ENCODE peak calls at places on chromosomes 1 and 21, in seven cellular contexts. F, B, D, I, W, Q and N are unnamed samples.

GRCh38 chr1:99756598-99756997 is 9.8 kb downstream of the FRRS1 start:
- DNase-seq in D (no peak), I (no peak), B (peak; percentile 64), F (no peak), W (no peak), Q (peak; percentile 64), N (no peak)

GRCh38 chr21:45145146-45145545 is 70.8 kb downstream of the ADARB1 start:
- DNase-seq in F (no peak), W (no peak), Q (no peak), B (no peak), D (no peak), I (no peak), N (no peak)

GRCh38 chr21:41111681-41112080 is 56.3 kb upstream of the BACE2 start:
- DNase-seq in Q (no peak), I (no peak), D (no peak), F (no peak), B (no peak), W (no peak), N (no peak)

GRCh38 chr1:234725177-234726132 is 115.5 kb upstream of the IRF2BP2 start:
- DNase-seq in F (no peak), D (peak; percentile 63), Q (peak; percentile 28), W (peak; percentile 55), B (no peak), I (peak; percentile 62), N (no peak)

GRCh38 chr1:18998016-18998724 is 41.7 kb upstream of the IFFO2 start:
- DNase-seq in W (no peak), D (no peak), Q (no peak), B (peak; percentile 15), I (no peak), F (no peak), N (no peak)

GRCh38 chr1:37622131-37622530 is 12.6 kb downstream of the RSPO1 start:
- DNase-seq in D (no peak), F (no peak), I (no peak), B (no peak), W (no peak), Q (no peak), N (no peak)

GRCh38 chr21:33828083-33828482 is 87.5 kb downstream of the ATP5PO start:
- DNase-seq in F (no peak), B (no peak), I (no peak), D (no peak), Q (no peak), W (no peak), N (no peak)

GRCh38 chr1:203291201-203292096 is 13.9 kb upstream of the BTG2 start:
- DNase-seq in Q (no peak), W (no peak), B (no peak), I (no peak), D (no peak), F (no peak), N (no peak)

GRCh38 chr1:225961659-225962439 is 20.8 kb upstream of the LEFTY2 start:
- DNase-seq in B (no peak), Q (no peak), I (no peak), D (no peak), F (peak; percentile 31), W (no peak), N (no peak)

GRCh38 chr21:32442566-32443318 is 30.2 kb downstream of the EVA1C start:
- DNase-seq in I (no peak), B (no peak), F (no peak), W (no peak), D (peak; percentile 66), Q (no peak), N (no peak)
- H3K4me3 ChIP-seq in I (no peak overlapping the region), B (no peak overlapping the region), F (no peak overlapping the region), W (no peak overlapping the region), D (no peak overlapping the region), Q (no peak overlapping the region), N (no peak overlapping the region)

GRCh38 chr1:201139306-201139705 is 12.3 kb upstream of the ASCL5 start:
- DNase-seq in B (no peak), I (no peak), F (peak; percentile 57), Q (no peak), D (no peak), W (no peak), N (no peak)

GRCh38 chr1:201136696-201137392 is 9.9 kb upstream of the ASCL5 start:
- DNase-seq in F (no peak), W (no peak), I (no peak), B (no peak), Q (no peak), D (no peak), N (no peak)

GRCh38 chr1:201139756-201140155 is 12.8 kb upstream of the ASCL5 start:
- DNase-seq in I (no peak), B (no peak), D (no peak), Q (no peak), W (no peak), F (peak; percentile 28), N (no peak)

GRCh38 chr1:201137579-201138310 is 10.8 kb upstream of the ASCL5 start:
- DNase-seq in F (peak; percentile 91), I (no peak), W (peak; percentile 65), D (peak; percentile 25), Q (peak; percentile 95), B (peak; percentile 97), N (peak; percentile 79)

GRCh38 chr1:201138311-201138840 is 11.4 kb upstream of the ASCL5 start:
- DNase-seq in B (no peak), W (no peak), Q (no peak), F (peak; percentile 79), D (no peak), I (no peak), N (no peak)
- H3K27ac ChIP-seq in B (no peak overlapping the region), W (peak overlapping the region; percentile 78), Q (no peak overlapping the region), F (peak overlapping the region; percentile 65), D (no peak overlapping the region), I (no peak overlapping the region), N (peak overlapping the region; percentile 60)

GRCh38 chr1:115879977-115880376 is 39.1 kb upstream of the NHLH2 start:
- DNase-seq in F (no peak), D (no peak), I (no peak), W (no peak), Q (no peak), B (no peak), N (no peak)
- TF ChIP-seq CTCF in F (no peak), D (no peak), I (no peak), W (no peak), Q (no peak), B (no peak), N (no peak)

GRCh38 chr1:39411526-39411925 is 79.9 kb upstream of the BMP8A start:
- DNase-seq in B (peak; percentile 71), W (no peak), Q (peak; percentile 52), I (no peak), F (no peak), D (no peak), N (no peak)
- H3K4me3 ChIP-seq in B (peak overlapping the region; percentile 32), W (peak overlapping the region; percentile 13), Q (peak overlapping the region; percentile 64), I (no peak overlapping the region), F (peak overlapping the region; percentile 24), D (peak overlapping the region; percentile 97), N (peak overlapping the region; percentile 72)